ENCODE peak calls at places on chromosomes 12 and 14, in eight cellular contexts. L, P, Y, J, W, T, U and O are unnamed samples.

GRCh38 chr12:89909753-89910152 is 201.1 kb upstream of the ATP2B1 start:
- DNase-seq in Y (no peak), W (no peak), U (no peak), L (no peak), P (no peak), T (no peak), J (no peak), O (no peak)

GRCh38 chr12:104152691-104153241 is 14.8 kb upstream of the NFYB start:
- DNase-seq in L (no peak), Y (no peak), P (no peak), W (no peak), J (no peak), T (no peak), U (no peak), O (no peak)

GRCh38 chr12:3535431-3535841 is 44.4 kb downstream of the PRMT8 start:
- DNase-seq in P (no peak), Y (no peak), L (no peak), W (no peak), J (no peak), T (no peak), U (no peak), O (no peak)

GRCh38 chr14:102297436-102298170 is 7.4 kb downstream of the MOK start:
- DNase-seq in L (no peak), Y (no peak), U (no peak), J (no peak), W (no peak), P (no peak), T (no peak), O (no peak)

GRCh38 chr12:113867258-113867657 is 98.9 kb downstream of the RBM19 start:
- DNase-seq in T (peak; percentile 12), L (peak; percentile 27), P (no peak), J (no peak), W (no peak), U (no peak), Y (no peak), O (peak; percentile 22)

GRCh38 chr12:1579626-1580025 is 14.8 kb downstream of the FBXL14 start:
- DNase-seq in T (peak; percentile 61), Y (no peak), W (no peak), J (no peak), U (no peak), L (peak; percentile 72), P (peak; percentile 46), O (no peak)

GRCh38 chr14:104770851-104771272 is 17.9 kb downstream of the SIVA1 start:
- DNase-seq in Y (no peak), P (no peak), L (peak; percentile 32), U (no peak), W (no peak), T (no peak), J (no peak), O (no peak)

GRCh38 chr14:33229269-33229924 is 290.7 kb downstream of the NPAS3 start:
- DNase-seq in W (no peak), Y (peak; percentile 9), U (no peak), L (no peak), T (no peak), P (no peak), J (peak; percentile 87), O (no peak)

GRCh38 chr12:120262852-120263724 is 2.4 kb downstream of the PXN start:
- DNase-seq in W (no peak), P (peak; percentile 47), U (no peak), J (peak; percentile 15), Y (no peak), T (peak; percentile 60), L (no peak), O (no peak)

GRCh38 chr14:21771671-21772070 is 98.1 kb upstream of the OR4E1 start:
- DNase-seq in T (no peak), Y (no peak), W (no peak), P (no peak), U (no peak), L (no peak), J (no peak), O (no peak)

GRCh38 chr14:23154876-23155587 is 28.4 kb downstream of the SLC7A8 start:
- DNase-seq in U (no peak), J (peak; percentile 70), T (peak; percentile 91), Y (peak; percentile 89), L (peak; percentile 84), W (no peak), P (peak; percentile 98), O (peak; percentile 79)

GRCh38 chr12:85183855-85184254 is 96.2 kb upstream of the ALX1 start:
- DNase-seq in L (no peak), P (no peak), U (no peak), W (no peak), J (no peak), Y (no peak), T (no peak), O (no peak)

GRCh38 chr12:25436206-25436912 is 116.7 kb downstream of the LMNTD1 start:
- DNase-seq in W (no peak), Y (peak; percentile 82), L (peak; percentile 85), U (no peak), P (peak; percentile 96), T (peak; percentile 83), J (peak; percentile 87), O (peak; percentile 74)

GRCh38 chr14:104291123-104292000 is 153.0 kb downstream of the KIF26A start:
- DNase-seq in U (no peak), P (no peak), L (no peak), T (no peak), J (no peak), W (no peak), Y (no peak), O (no peak)

GRCh38 chr12:5268424-5269210 is 163.3 kb upstream of the NTF3 start:
- DNase-seq in P (no peak), W (no peak), U (no peak), J (no peak), L (no peak), T (no peak), Y (peak; percentile 79), O (no peak)

GRCh38 chr12:64780531-64781373 is 21.5 kb upstream of the GNS start:
- DNase-seq in U (peak; percentile 26), J (no peak), Y (peak; percentile 35), T (no peak), P (no peak), L (no peak), W (no peak), O (no peak)

GRCh38 chr14:31360919-31361662 is 59.3 kb downstream of the HEATR5A start:
- DNase-seq in U (no peak), J (no peak), P (peak; percentile 7), T (no peak), W (no peak), L (peak; percentile 38), Y (peak; percentile 67), O (peak; percentile 26)

GRCh38 chr12:68831272-68831671 is 23.3 kb downstream of the MDM2 start:
- DNase-seq in L (no peak), J (no peak), P (no peak), W (no peak), Y (no peak), U (no peak), T (no peak), O (no peak)